ENCODE peak calls at places on chromosomes 12 and 14, in eight cellular contexts. P, T, V, G, O, N, Q and I are unnamed samples.

GRCh38 chr12:65327207-65328076 is 49.0 kb downstream of the MSRB3 start:
- DNase-seq in P (no peak), T (peak; percentile 49), V (no peak), G (no peak), O (no peak), N (no peak), Q (no peak), I (no peak)

GRCh38 chr14:101221549-101222160 is 318.1 kb upstream of the RTL1 start:
- DNase-seq in P (peak; percentile 26), T (no peak), V (no peak), G (peak; percentile 43), O (no peak), N (no peak), Q (no peak), I (no peak)

GRCh38 chr12:116337312-116337711 is 59.8 kb upstream of the MED13L start:
- DNase-seq in P (no peak), T (no peak), V (no peak), G (no peak), O (no peak), N (no peak), Q (no peak), I (no peak)

GRCh38 chr14:75163677-75164076 is 12.7 kb downstream of the TMED10 start:
- DNase-seq in P (no peak), T (no peak), V (no peak), G (no peak), O (no peak), N (no peak), Q (no peak), I (no peak)

GRCh38 chr12:123445388-123446344 is 9.2 kb upstream of the RILPL2 start:
- DNase-seq in P (no peak), T (peak; percentile 48), V (no peak), G (no peak), O (no peak), N (peak; percentile 45), Q (no peak), I (peak; percentile 81)

GRCh38 chr12:31928246-31929139 is 30.7 kb upstream of the RESF1 start:
- DNase-seq in P (no peak), T (no peak), V (no peak), G (no peak), O (no peak), N (no peak), Q (no peak), I (no peak)

GRCh38 chr14:99239661-99240092 is 32.3 kb downstream of the BCL11B start:
- DNase-seq in P (no peak), T (no peak), V (no peak), G (no peak), O (no peak), N (no peak), Q (no peak), I (no peak)

GRCh38 chr12:9910716-9911421 is 21.3 kb downstream of the CLEC2A start:
- DNase-seq in P (no peak), T (no peak), V (no peak), G (no peak), O (no peak), N (no peak), Q (no peak), I (no peak)

GRCh38 chr12:32062841-32063240 is 43.8 kb upstream of the BICD1 start:
- DNase-seq in P (no peak), T (no peak), V (no peak), G (no peak), O (no peak), N (no peak), Q (no peak), I (no peak)

GRCh38 chr12:3741882-3742672 is 10.8 kb downstream of the CRACR2A start:
- DNase-seq in P (no peak), T (no peak), V (no peak), G (no peak), O (no peak), N (no peak), Q (no peak), I (no peak)

GRCh38 chr12:41336041-41336552 is 148.0 kb downstream of the PDZRN4 start:
- DNase-seq in P (no peak), T (no peak), V (no peak), G (no peak), O (no peak), N (no peak), Q (no peak), I (no peak)

GRCh38 chr14:102020058-102020971 is 55.9 kb downstream of the DYNC1H1 start:
- DNase-seq in P (peak; percentile 47), T (peak; percentile 71), V (no peak), G (no peak), O (no peak), N (no peak), Q (no peak), I (no peak)

GRCh38 chr12:68175566-68176033 is 16.1 kb upstream of the IFNG start:
- DNase-seq in P (no peak), T (no peak), V (no peak), G (no peak), O (peak; percentile 41), N (no peak), Q (no peak), I (no peak)

GRCh38 chr12:95836185-95836609 is 22.6 kb upstream of the SNRPF start:
- DNase-seq in P (no peak), T (peak; percentile 35), V (no peak), G (no peak), O (no peak), N (no peak), Q (no peak), I (no peak)

GRCh38 chr12:110266980-110267620 is 13.9 kb upstream of the ATP2A2 start:
- DNase-seq in P (no peak), T (peak; percentile 73), V (no peak), G (no peak), O (no peak), N (peak; percentile 80), Q (no peak), I (peak; percentile 77)

GRCh38 chr14:55532645-55533309 is 47.2 kb upstream of the KTN1 start:
- DNase-seq in P (no peak), T (no peak), V (no peak), G (no peak), O (no peak), N (no peak), Q (no peak), I (no peak)

GRCh38 chr14:53265025-53265424 is 111.9 kb upstream of the DDHD1 start:
- DNase-seq in P (no peak), T (no peak), V (no peak), G (no peak), O (no peak), N (no peak), Q (no peak), I (no peak)

GRCh38 chr12:128111333-128111732 is 155.6 kb upstream of the TMEM132C start:
- DNase-seq in P (no peak), T (no peak), V (no peak), G (no peak), O (no peak), N (no peak), Q (no peak), I (no peak)

GRCh38 chr14:25011095-25011494 is 38.9 kb downstream of the STXBP6 start:
- DNase-seq in P (no peak), T (no peak), V (peak; percentile 29), G (no peak), O (no peak), N (no peak), Q (no peak), I (no peak)

GRCh38 chr12:4274960-4275868 is 1.7 kb downstream of the CCND2 start:
- DNase-seq in P (peak; percentile 79), T (peak; percentile 41), V (no peak), G (no peak), O (no peak), N (no peak), Q (no peak), I (peak; percentile 70)

GRCh38 chr12:44246481-44247105 is 410.7 kb downstream of the TMEM117 start:
- DNase-seq in P (no peak), T (no peak), V (no peak), G (no peak), O (no peak), N (no peak), Q (no peak), I (no peak)

GRCh38 chr12:117875652-117876491 is 92.9 kb downstream of the KSR2 start:
- DNase-seq in P (no peak), T (peak; percentile 28), V (peak; percentile 65), G (no peak), O (no peak), N (no peak), Q (no peak), I (no peak)

GRCh38 chr14:37591941-37592287 is 3.1 kb downstream of the FOXA1 start:
- DNase-seq in P (peak; percentile 73), T (no peak), V (no peak), G (peak; percentile 73), O (no peak), N (no peak), Q (no peak), I (no peak)

GRCh38 chr14:38255673-38256357 is at the start of gene CLEC14A:
- DNase-seq in P (peak; percentile 81), T (peak; percentile 41), V (no peak), G (peak; percentile 86), O (no peak), N (peak; percentile 82), Q (no peak), I (peak; percentile 73)

GRCh38 chr14:96120941-96121340 is 81.8 kb downstream of the C14orf132 start:
- DNase-seq in P (no peak), T (no peak), V (no peak), G (no peak), O (no peak), N (no peak), Q (no peak), I (no peak)

GRCh38 chr12:66236969-66237368 is 48.0 kb downstream of the IRAK3 start:
- DNase-seq in P (no peak), T (no peak), V (no peak), G (no peak), O (no peak), N (no peak), Q (no peak), I (no peak)

GRCh38 chr12:78062781-78063180 is 232.1 kb downstream of the NAV3 start:
- DNase-seq in P (no peak), T (peak; percentile 26), V (no peak), G (no peak), O (no peak), N (peak; percentile 32), Q (no peak), I (no peak)

GRCh38 chr14:31921741-31922140 is 155.4 kb upstream of the ARHGAP5 start:
- DNase-seq in P (no peak), T (no peak), V (no peak), G (no peak), O (no peak), N (no peak), Q (no peak), I (no peak)

GRCh38 chr14:105864116-105864515 is 337.7 kb downstream of the TMEM121 start:
- DNase-seq in P (peak; percentile 46), T (no peak), V (peak; percentile 3), G (peak; percentile 66), O (no peak), N (no peak), Q (no peak), I (peak; percentile 38)

GRCh38 chr12:128077211-128077916 is 189.6 kb upstream of the TMEM132C start:
- DNase-seq in P (no peak), T (no peak), V (no peak), G (no peak), O (no peak), N (no peak), Q (no peak), I (no peak)

GRCh38 chr12:129486931-129487330 is 416.9 kb downstream of the TMEM132D start:
- DNase-seq in P (no peak), T (no peak), V (no peak), G (no peak), O (no peak), N (no peak), Q (no peak), I (no peak)

GRCh38 chr14:50044040-50044651 is 72.2 kb downstream of the VCPKMT start:
- DNase-seq in P (no peak), T (no peak), V (no peak), G (no peak), O (no peak), N (no peak), Q (no peak), I (no peak)